ENCODE peak calls at places on chromosomes 7 and 10, in seven cellular contexts. One of them, this sample, is unnamed.

GRCh38 chr10:49556723-49557122 is 17.8 kb upstream of the ERCC6 start:
- DNase-seq in lower lobe of right lung: no peak
- DNase-seq in naive thymus-derived CD8-positive, alpha-beta T cell: no peak
- DNase-seq in OCI-LY7: no peak
- DNase-seq in NCI-H2081: no peak
- DNase-seq in stimulated activated CD4-positive, alpha-beta T cell treated with anti-CD3 and anti-CD28 coated beads, Interleukin-4, amount 100 ng/mL, for 1 hour: no peak
- DNase-seq in GM12865: no peak
- DNase-seq in this sample: no peak

GRCh38 chr7:36762394-36762793 is 38.1 kb upstream of the AOAH start:
- DNase-seq in GM12865: no peak
- DNase-seq in NCI-H2081: no peak
- DNase-seq in stimulated activated CD4-positive, alpha-beta T cell treated with anti-CD3 and anti-CD28 coated beads, Interleukin-4, amount 100 ng/mL, for 1 hour: no peak
- DNase-seq in lower lobe of right lung: no peak
- DNase-seq in naive thymus-derived CD8-positive, alpha-beta T cell: no peak
- DNase-seq in OCI-LY7: no peak
- DNase-seq in this sample: no peak

GRCh38 chr7:52006674-52007073 is 690.1 kb upstream of the COBL start:
- DNase-seq in stimulated activated CD4-positive, alpha-beta T cell treated with anti-CD3 and anti-CD28 coated beads, Interleukin-4, amount 100 ng/mL, for 1 hour: no peak
- DNase-seq in lower lobe of right lung: no peak
- DNase-seq in NCI-H2081: no peak
- DNase-seq in naive thymus-derived CD8-positive, alpha-beta T cell: no peak
- DNase-seq in GM12865: no peak
- DNase-seq in OCI-LY7: no peak
- DNase-seq in this sample: no peak

GRCh38 chr10:43461950-43462349 is 25.0 kb downstream of the ZNF487 start:
- DNase-seq in GM12865: peak; percentile 87
- DNase-seq in NCI-H2081: peak; percentile 67
- DNase-seq in OCI-LY7: peak; percentile 87
- DNase-seq in lower lobe of right lung: no peak
- DNase-seq in stimulated activated CD4-positive, alpha-beta T cell treated with anti-CD3 and anti-CD28 coated beads, Interleukin-4, amount 100 ng/mL, for 1 hour: no peak
- DNase-seq in naive thymus-derived CD8-positive, alpha-beta T cell: peak; percentile 77
- DNase-seq in this sample: peak; percentile 71

GRCh38 chr7:139182363-139182762 is 48.7 kb upstream of the UBN2 start:
- DNase-seq in stimulated activated CD4-positive, alpha-beta T cell treated with anti-CD3 and anti-CD28 coated beads, Interleukin-4, amount 100 ng/mL, for 1 hour: no peak
- DNase-seq in GM12865: no peak
- DNase-seq in OCI-LY7: no peak
- DNase-seq in lower lobe of right lung: no peak
- DNase-seq in NCI-H2081: no peak
- DNase-seq in naive thymus-derived CD8-positive, alpha-beta T cell: no peak
- DNase-seq in this sample: no peak

GRCh38 chr7:147432068-147432467 is 1158.5 kb upstream of the C7orf33 start:
- DNase-seq in NCI-H2081: peak; percentile 61
- DNase-seq in stimulated activated CD4-positive, alpha-beta T cell treated with anti-CD3 and anti-CD28 coated beads, Interleukin-4, amount 100 ng/mL, for 1 hour: no peak
- DNase-seq in OCI-LY7: no peak
- DNase-seq in GM12865: no peak
- DNase-seq in lower lobe of right lung: no peak
- DNase-seq in naive thymus-derived CD8-positive, alpha-beta T cell: no peak
- DNase-seq in this sample: peak; percentile 14

GRCh38 chr7:111459757-111460280 is 102.5 kb downstream of the IMMP2L start:
- DNase-seq in naive thymus-derived CD8-positive, alpha-beta T cell: no peak
- DNase-seq in GM12865: no peak
- DNase-seq in OCI-LY7: no peak
- DNase-seq in lower lobe of right lung: no peak
- DNase-seq in stimulated activated CD4-positive, alpha-beta T cell treated with anti-CD3 and anti-CD28 coated beads, Interleukin-4, amount 100 ng/mL, for 1 hour: no peak
- DNase-seq in NCI-H2081: no peak
- DNase-seq in this sample: no peak

GRCh38 chr10:122236690-122237306 is 34.3 kb upstream of the BTBD16 start:
- DNase-seq in GM12865: no peak
- DNase-seq in OCI-LY7: no peak
- DNase-seq in lower lobe of right lung: no peak
- DNase-seq in stimulated activated CD4-positive, alpha-beta T cell treated with anti-CD3 and anti-CD28 coated beads, Interleukin-4, amount 100 ng/mL, for 1 hour: no peak
- DNase-seq in naive thymus-derived CD8-positive, alpha-beta T cell: no peak
- DNase-seq in NCI-H2081: peak; percentile 87
- DNase-seq in this sample: peak; percentile 15

GRCh38 chr10:44978570-44979280 is at the start of gene DEPP1:
- DNase-seq in lower lobe of right lung: peak; percentile 95
- DNase-seq in naive thymus-derived CD8-positive, alpha-beta T cell: no peak
- DNase-seq in GM12865: peak; percentile 75
- DNase-seq in stimulated activated CD4-positive, alpha-beta T cell treated with anti-CD3 and anti-CD28 coated beads, Interleukin-4, amount 100 ng/mL, for 1 hour: no peak
- DNase-seq in OCI-LY7: no peak
- DNase-seq in NCI-H2081: peak; percentile 60
- DNase-seq in this sample: peak; percentile 65

GRCh38 chr10:125102821-125103220 is 57.5 kb downstream of the CTBP2 start:
- DNase-seq in NCI-H2081: no peak
- DNase-seq in naive thymus-derived CD8-positive, alpha-beta T cell: no peak
- DNase-seq in GM12865: no peak
- DNase-seq in stimulated activated CD4-positive, alpha-beta T cell treated with anti-CD3 and anti-CD28 coated beads, Interleukin-4, amount 100 ng/mL, for 1 hour: no peak
- DNase-seq in lower lobe of right lung: peak; percentile 16
- DNase-seq in OCI-LY7: peak; percentile 7
- DNase-seq in this sample: no peak

GRCh38 chr7:68613897-68614296 is 984.4 kb upstream of the AUTS2 start:
- DNase-seq in OCI-LY7: no peak
- DNase-seq in NCI-H2081: no peak
- DNase-seq in lower lobe of right lung: no peak
- DNase-seq in stimulated activated CD4-positive, alpha-beta T cell treated with anti-CD3 and anti-CD28 coated beads, Interleukin-4, amount 100 ng/mL, for 1 hour: no peak
- DNase-seq in GM12865: no peak
- DNase-seq in naive thymus-derived CD8-positive, alpha-beta T cell: no peak
- DNase-seq in this sample: no peak

GRCh38 chr10:128060341-128060851 is 65.8 kb downstream of the MKI67 start:
- DNase-seq in OCI-LY7: no peak
- DNase-seq in naive thymus-derived CD8-positive, alpha-beta T cell: no peak
- DNase-seq in lower lobe of right lung: no peak
- DNase-seq in GM12865: no peak
- DNase-seq in stimulated activated CD4-positive, alpha-beta T cell treated with anti-CD3 and anti-CD28 coated beads, Interleukin-4, amount 100 ng/mL, for 1 hour: no peak
- DNase-seq in NCI-H2081: no peak
- DNase-seq in this sample: no peak

GRCh38 chr10:47366056-47366631 is 17.9 kb downstream of the ZNF488 start:
- DNase-seq in GM12865: no peak
- DNase-seq in OCI-LY7: no peak
- DNase-seq in lower lobe of right lung: no peak
- DNase-seq in naive thymus-derived CD8-positive, alpha-beta T cell: no peak
- DNase-seq in NCI-H2081: no peak
- DNase-seq in stimulated activated CD4-positive, alpha-beta T cell treated with anti-CD3 and anti-CD28 coated beads, Interleukin-4, amount 100 ng/mL, for 1 hour: no peak
- DNase-seq in this sample: no peak